ENCODE peak calls at places on chromosomes 12 and 14, in seven cellular contexts. Q, G, S, K, E, Y and Z are unnamed samples.

GRCh38 chr12:113083863-113084430 is 27.4 kb downstream of the DTX1 start:
- DNase-seq in Q (no peak), G (no peak), S (peak), K (no peak), E (no peak), Y (peak), Z (no peak)

GRCh38 chr12:44253338-44253856 is 417.5 kb downstream of the TMEM117 start:
- DNase-seq in Q (no peak), G (no peak), S (no peak), K (no peak), E (no peak), Y (no peak), Z (no peak)

GRCh38 chr14:93939304-93940229 is 12.4 kb downstream of the FAM181A start:
- DNase-seq in Q (peak), G (peak), S (peak), K (peak), E (peak), Y (peak), Z (peak)

GRCh38 chr12:68364893-68365725 is 32.9 kb upstream of the MDM1 start:
- DNase-seq in Q (peak), G (peak), S (peak), K (peak), E (peak), Y (peak), Z (peak)

GRCh38 chr12:78096909-78097597 is 266.4 kb downstream of the NAV3 start:
- DNase-seq in Q (peak), G (no peak), S (no peak), K (no peak), E (no peak), Y (no peak), Z (no peak)

GRCh38 chr14:104133496-104133895 is 4.9 kb upstream of the KIF26A start:
- DNase-seq in Q (no peak), G (no peak), S (no peak), K (no peak), E (no peak), Y (no peak), Z (no peak)

GRCh38 chr12:52813885-52814709 is at the start of gene KRT4:
- DNase-seq in Q (no peak), G (no peak), S (no peak), K (no peak), E (no peak), Y (no peak), Z (no peak)

GRCh38 chr14:22099942-22100763 is 426.5 kb upstream of the OR4E1 start:
- DNase-seq in Q (peak), G (peak), S (peak), K (peak), E (no peak), Y (peak), Z (peak)

GRCh38 chr12:131948166-131948712 is 1.5 kb upstream of the EP400 start:
- DNase-seq in Q (no peak), G (no peak), S (no peak), K (no peak), E (no peak), Y (no peak), Z (no peak)

GRCh38 chr12:95548056-95548538 is 3.2 kb downstream of the USP44 start:
- DNase-seq in Q (no peak), G (peak), S (no peak), K (no peak), E (no peak), Y (no peak), Z (no peak)
- H3K4me3 ChIP-seq in Q (peak), G (peak), S (peak), K (peak), E (peak), Y (peak), Z (peak)

DNA sequence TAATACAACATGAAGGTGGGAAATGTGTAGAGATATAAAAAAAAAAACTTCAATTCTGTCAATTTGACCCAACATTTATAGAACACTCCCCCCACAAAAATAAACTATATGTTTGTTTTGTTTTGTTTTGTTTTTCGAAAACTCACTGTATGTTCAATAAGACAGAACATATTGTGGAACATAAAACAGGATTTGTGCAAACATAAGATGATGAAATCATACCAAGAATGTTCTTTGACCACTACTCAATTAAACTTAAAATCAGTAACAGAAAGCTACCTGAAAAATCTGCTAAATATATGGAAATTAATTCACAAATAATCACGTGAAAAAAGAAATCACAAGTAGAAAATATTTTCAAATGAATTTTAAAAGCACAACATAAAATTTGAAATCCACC is 61.2 kb downstream of the PAWR start:
- DNase-seq in Q (no peak), G (no peak), S (no peak), K (no peak), E (no peak), Y (no peak), Z (no peak)
- TF ChIP-seq CTCF in Q (no peak), G (no peak), S (no peak), K (no peak), E (no peak), Y (no peak), Z (no peak)

GRCh38 chr12:65930114-65930828 is 106.0 kb downstream of the HMGA2 start:
- DNase-seq in Q (no peak), G (no peak), S (no peak), K (no peak), E (no peak), Y (no peak), Z (no peak)

GRCh38 chr12:65929641-65930040 is 105.4 kb downstream of the HMGA2 start:
- DNase-seq in Q (no peak), G (no peak), S (no peak), K (no peak), E (no peak), Y (no peak), Z (no peak)

GRCh38 chr12:65925626-65926025 is 101.3 kb downstream of the HMGA2 start:
- DNase-seq in Q (no peak), G (no peak), S (no peak), K (no peak), E (no peak), Y (no peak), Z (no peak)

GRCh38 chr12:65923228-65923627 is 98.9 kb downstream of the HMGA2 start:
- DNase-seq in Q (no peak), G (no peak), S (no peak), K (no peak), E (no peak), Y (no peak), Z (no peak)

DNA sequence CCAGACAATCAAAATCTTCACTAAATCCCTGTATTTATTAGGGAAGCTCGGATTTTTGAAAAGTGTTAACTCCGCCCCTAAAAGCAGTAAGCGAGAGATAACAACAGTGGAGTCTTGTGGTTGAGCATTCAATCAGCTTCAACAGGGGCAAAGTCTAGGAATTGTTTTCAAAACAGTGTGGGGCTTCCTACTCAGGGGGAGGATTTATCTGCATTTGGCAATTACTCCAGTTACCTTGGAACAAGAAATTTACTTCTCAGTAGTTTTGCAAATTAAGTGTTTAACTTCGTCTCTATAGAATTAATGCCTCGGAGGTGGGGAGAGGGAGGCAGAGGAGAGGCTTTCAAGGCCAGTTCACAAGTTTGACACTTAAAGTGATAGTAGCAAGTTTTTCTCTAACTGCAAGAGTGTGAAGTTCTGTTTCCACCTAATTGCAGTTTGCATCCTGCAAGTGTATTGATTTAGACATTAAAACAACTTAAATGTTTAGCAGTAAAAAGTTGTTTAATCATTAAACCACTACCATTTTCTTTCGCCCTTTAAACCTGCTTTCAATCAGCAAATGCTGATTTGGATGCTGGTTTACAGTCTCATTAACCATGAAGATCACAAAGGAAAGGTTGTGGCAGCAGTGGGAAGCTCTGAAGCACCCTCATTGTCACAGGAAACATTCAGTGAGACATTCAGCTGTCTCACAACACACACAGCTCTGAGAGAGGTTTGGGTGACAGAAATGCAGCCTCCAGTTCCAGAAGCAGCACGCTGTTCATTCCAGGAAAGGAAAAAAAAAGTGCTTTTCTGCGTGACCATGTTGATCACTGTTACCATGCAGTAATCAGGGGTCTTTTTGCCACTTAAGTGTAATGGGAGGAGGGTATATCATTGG is 102.1 kb downstream of the HMGA2 start:
- DNase-seq in Q (no peak), G (no peak), S (no peak), K (no peak), E (no peak), Y (no peak), Z (no peak)
- H3K4me3 ChIP-seq in Q (no peak), G (no peak), S (no peak), K (no peak), E (no peak), Y (no peak), Z (no peak)

GRCh38 chr12:6952121-6952859 is 1.1 kb downstream of the PTPN6 start:
- DNase-seq in Q (no peak), G (peak), S (no peak), K (no peak), E (no peak), Y (no peak), Z (no peak)

GRCh38 chr12:6950944-6951540 is at the start of gene PTPN6:
- DNase-seq in Q (no peak), G (peak), S (no peak), K (no peak), E (no peak), Y (no peak), Z (no peak)

GRCh38 chr12:6949063-6949594 is 2.0 kb upstream of the PTPN6 start:
- DNase-seq in Q (no peak), G (peak), S (no peak), K (no peak), E (no peak), Y (no peak), Z (no peak)

GRCh38 chr12:6951551-6952120 is 480 bp downstream of the PTPN6 start:
- DNase-seq in Q (no peak), G (peak), S (no peak), K (no peak), E (no peak), Y (no peak), Z (no peak)

DNA sequence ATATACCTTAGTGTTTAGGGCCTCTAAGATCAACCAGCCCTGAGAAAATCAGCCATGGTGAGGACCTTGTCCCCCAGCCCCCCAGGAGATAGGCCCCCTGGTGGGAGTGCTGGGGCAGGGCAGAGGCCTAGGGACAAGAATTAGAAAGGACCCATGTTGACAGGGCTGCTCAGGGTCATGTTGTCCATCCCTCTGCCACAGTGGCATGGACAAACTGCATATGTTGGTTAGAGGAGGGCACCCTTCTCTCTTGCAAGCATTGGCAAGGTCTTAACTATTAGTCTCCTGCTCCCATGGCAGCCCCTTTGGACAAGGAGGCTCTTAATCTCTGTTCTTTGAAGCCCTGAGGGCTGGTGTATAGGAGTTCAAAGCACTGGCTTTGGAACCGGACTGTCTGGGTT is 755 bp upstream of the PTPN6 start:
- DNase-seq in Q (no peak), G (peak), S (no peak), K (no peak), E (no peak), Y (no peak), Z (no peak)
- TF ChIP-seq CTCF in Q (peak), G (no peak), S (no peak), K (no peak), E (peak), Y (no peak), Z (no peak)